ENCODE peak calls at places on chromosomes 6 and 20, in nine cellular contexts. K is fibroblast of lung, S is SK-N-SH, T is tibial artery, J is Panc1, Z is upper lobe of right lung, O is IMR-90, I is psoas muscle, P is GM06990. F is an unnamed sample.

GRCh38 chr6:106117579-106117978 is 31.4 kb downstream of the PRDM1 start:
- DNase-seq in O (no peak), I (no peak), S (no peak), Z (no peak), T (no peak), J (no peak), K (no peak), P (no peak), F (peak; percentile 41)

GRCh38 chr6:125781307-125781868 is 9.4 kb upstream of the NCOA7 start:
- DNase-seq in I (no peak), S (peak; percentile 27), K (peak; percentile 38), T (peak; percentile 51), P (no peak), Z (no peak), J (no peak), O (peak; percentile 47), F (no peak)

GRCh38 chr6:47700051-47700450 is 1.7 kb downstream of the ADGRF4 start:
- DNase-seq in S (no peak), Z (no peak), K (peak; percentile 84), P (no peak), T (no peak), I (no peak), O (peak; percentile 16), J (no peak), F (no peak)

GRCh38 chr6:108163267-108163643 is 2.6 kb upstream of the NR2E1 start:
- DNase-seq in I (no peak), O (no peak), S (no peak), K (no peak), Z (no peak), P (no peak), T (no peak), J (no peak), F (no peak)

GRCh38 chr20:37821691-37822655 is 81.0 kb upstream of the VSTM2L start:
- DNase-seq in I (no peak), S (no peak), Z (no peak), T (no peak), O (peak; percentile 91), P (no peak), J (no peak), K (peak; percentile 95), F (no peak)

GRCh38 chr6:137867685-137868509 is 838 bp downstream of the TNFAIP3 start:
- DNase-seq in S (no peak), O (peak; percentile 37), J (no peak), T (no peak), Z (peak; percentile 67), P (peak; percentile 61), I (peak; percentile 24), K (no peak), F (no peak)

GRCh38 chr6:117601811-117602150 is 530 bp downstream of the GOPC start:
- DNase-seq in T (no peak), K (no peak), Z (no peak), S (no peak), I (peak; percentile 18), P (no peak), J (no peak), O (no peak), F (peak; percentile 77)

GRCh38 chr6:126631343-126631742 is 291.4 kb downstream of the CENPW start:
- DNase-seq in T (no peak), K (no peak), Z (no peak), S (peak; percentile 32), O (no peak), P (no peak), J (no peak), I (no peak), F (no peak)

GRCh38 chr6:144741659-144742058 is 456.5 kb downstream of the UTRN start:
- DNase-seq in K (no peak), I (no peak), Z (no peak), S (no peak), O (no peak), P (no peak), T (no peak), J (no peak), F (no peak)

GRCh38 chr6:116877743-116878142 is 701 bp downstream of the RFX6 start:
- DNase-seq in J (no peak), I (no peak), P (no peak), T (no peak), Z (no peak), O (no peak), K (no peak), S (peak; percentile 6), F (no peak)

GRCh38 chr6:35468980-35469710 is 944 bp downstream of the RPL10A start:
- DNase-seq in K (no peak), I (peak; percentile 52), P (peak; percentile 57), S (no peak), O (no peak), T (peak; percentile 43), J (no peak), Z (peak; percentile 75), F (no peak)
- H3K36me3 ChIP-seq in K (peaks cover 26% of the 10 kb centered on the region), I (no peaks in the 10 kb centered on the region), P (peaks cover 26% of the 10 kb centered on the region), S (peaks cover 25% of the 10 kb centered on the region), O (peaks cover 43% of the 10 kb centered on the region), T (peaks cover 29% of the 10 kb centered on the region), J (peaks cover 30% of the 10 kb centered on the region), Z (peaks cover 43% of the 10 kb centered on the region), F (no peaks in the 10 kb centered on the region)

GRCh38 chr6:79042799-79043126 is 35.3 kb downstream of the PHIP start:
- DNase-seq in O (no peak), K (no peak), I (no peak), Z (no peak), P (no peak), S (no peak), T (no peak), J (no peak), F (no peak)
- H3K36me3 ChIP-seq in O (peaks cover 8% of the 10 kb centered on the region), K (no peaks in the 10 kb centered on the region), I (no peaks in the 10 kb centered on the region), Z (peaks cover 30% of the 10 kb centered on the region), P (peaks cover 1% of the 10 kb centered on the region), S (peaks cover 63% of the 10 kb centered on the region), T (peaks cover 26% of the 10 kb centered on the region), J (peaks cover 36% of the 10 kb centered on the region), F (no peaks in the 10 kb centered on the region)

GRCh38 chr20:43462369-43463132 is 4.9 kb downstream of the SRSF6 start:
- DNase-seq in K (no peak), S (no peak), T (no peak), O (no peak), J (no peak), I (no peak), P (no peak), Z (no peak), F (no peak)

GRCh38 chr20:43460172-43460829 is 2.6 kb downstream of the SRSF6 start:
- DNase-seq in Z (no peak), P (no peak), T (no peak), I (no peak), K (no peak), J (no peak), S (no peak), O (no peak), F (no peak)

GRCh38 chr20:43463133-43463863 is 5.6 kb downstream of the SRSF6 start:
- DNase-seq in I (no peak), P (no peak), J (no peak), Z (no peak), K (no peak), T (no peak), O (no peak), S (no peak), F (no peak)

GRCh38 chr20:43460830-43461200 is 3.1 kb downstream of the SRSF6 start:
- DNase-seq in Z (no peak), K (no peak), S (no peak), T (no peak), J (no peak), I (no peak), O (no peak), P (no peak), F (no peak)

DNA sequence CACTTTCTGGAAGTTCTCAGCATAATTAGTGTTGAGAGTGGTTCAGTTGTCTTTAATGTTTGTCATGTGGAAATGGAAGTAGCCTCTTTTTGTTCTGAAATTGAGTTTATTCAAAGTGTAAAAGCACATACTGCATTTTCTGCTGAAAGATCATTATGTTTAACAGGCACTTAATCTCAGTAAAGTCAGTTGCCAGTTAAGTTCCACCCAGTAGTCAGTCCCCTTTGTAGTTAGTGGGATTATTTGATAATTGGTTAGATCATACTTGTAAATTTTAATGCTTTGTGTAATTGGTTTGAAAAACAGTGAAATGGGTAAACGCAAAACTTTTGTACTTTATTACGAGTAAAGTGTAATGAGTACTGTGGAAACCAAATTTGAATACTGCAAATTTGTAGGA is 4.2 kb downstream of the SRSF6 start:
- DNase-seq in K (no peak), Z (no peak), P (no peak), J (no peak), T (no peak), I (no peak), S (no peak), O (no peak), F (no peak)
- H3K36me3 ChIP-seq in K (peaks cover 20% of the 10 kb centered on the region), Z (peaks cover 80% of the 10 kb centered on the region), P (peaks cover 10% of the 10 kb centered on the region), J (peaks cover 61% of the 10 kb centered on the region), T (peaks cover 71% of the 10 kb centered on the region), I (peaks cover 14% of the 10 kb centered on the region), S (peaks cover 66% of the 10 kb centered on the region), O (peaks cover 58% of the 10 kb centered on the region), F (peaks cover 76% of the 10 kb centered on the region)

GRCh38 chr6:18161437-18161836 is 6.2 kb downstream of the KDM1B start:
- DNase-seq in S (no peak), T (no peak), I (no peak), K (no peak), J (no peak), Z (no peak), P (no peak), O (no peak), F (no peak)
- H3K36me3 ChIP-seq in S (peaks cover 15% of the 10 kb centered on the region), T (peaks cover 37% of the 10 kb centered on the region), I (peaks cover 5% of the 10 kb centered on the region), K (no peaks in the 10 kb centered on the region), J (peaks cover 3% of the 10 kb centered on the region), Z (peaks cover 51% of the 10 kb centered on the region), P (no peaks in the 10 kb centered on the region), O (peaks cover 15% of the 10 kb centered on the region), F (no peaks in the 10 kb centered on the region)

GRCh38 chr20:24972341-24972740 is 20.2 kb downstream of the APMAP start:
- DNase-seq in K (no peak), Z (no peak), P (no peak), T (no peak), O (no peak), I (no peak), J (no peak), S (no peak), F (no peak)
- H3K36me3 ChIP-seq in K (peaks cover 15% of the 10 kb centered on the region), Z (peaks cover 65% of the 10 kb centered on the region), P (peaks cover 21% of the 10 kb centered on the region), T (peaks cover 72% of the 10 kb centered on the region), O (peaks cover 34% of the 10 kb centered on the region), I (peaks cover 3% of the 10 kb centered on the region), J (peaks cover 13% of the 10 kb centered on the region), S (peaks cover 64% of the 10 kb centered on the region), F (peaks cover 88% of the 10 kb centered on the region)

GRCh38 chr6:83167726-83168278 is 25.3 kb downstream of the PGM3 start:
- DNase-seq in Z (no peak), T (no peak), I (no peak), J (no peak), S (no peak), O (no peak), K (no peak), P (no peak), F (no peak)
- H3K36me3 ChIP-seq in Z (peaks cover 99% of the 10 kb centered on the region), T (peaks cover 82% of the 10 kb centered on the region), I (peaks cover 12% of the 10 kb centered on the region), J (peaks cover 39% of the 10 kb centered on the region), S (peaks cover 85% of the 10 kb centered on the region), O (peaks cover 48% of the 10 kb centered on the region), K (peaks cover 16% of the 10 kb centered on the region), P (peaks cover 17% of the 10 kb centered on the region), F (peaks cover 5% of the 10 kb centered on the region)